ENCODE peak calls at places on chromosome 15, in six cellular contexts. B is sciatic nerve, F is ovary, N is NCI-H2107, Q is activated T-helper 1 cell treated with Interleukin-2 at 50 U/mL for 16 hours, Y is NCI-H748 treated with DMSO at 0.1 percent for 48 hours. T is an unnamed sample.

GRCh38 chr15:39269352-39269751 is 311.5 kb upstream of the THBS1 start:
- DNase-seq in B (no peak), F (no peak), N (no peak), Q (no peak), Y (no peak), T (no peak)

GRCh38 chr15:99435138-99435695 is 130.6 kb upstream of the MEF2A start:
- DNase-seq in B (peak), F (no peak), N (peak), Q (no peak), Y (peak), T (no peak)

GRCh38 chr15:63372753-63373152 is 8.9 kb downstream of the CA12 start:
- DNase-seq in B (peak), F (no peak), N (no peak), Q (no peak), Y (no peak), T (no peak)

GRCh38 chr15:77482570-77482969 is 61.9 kb downstream of the HMG20A start:
- DNase-seq in B (no peak), F (no peak), N (no peak), Q (no peak), Y (no peak), T (no peak)

GRCh38 chr15:66401130-66402021 is 14.7 kb downstream of the MAP2K1 start:
- DNase-seq in B (no peak), F (no peak), N (no peak), Q (no peak), Y (no peak), T (no peak)

GRCh38 chr15:57122080-57122845 is 203.8 kb downstream of the TCF12 start:
- DNase-seq in B (no peak), F (no peak), N (no peak), Q (no peak), Y (no peak), T (no peak)

GRCh38 chr15:76945494-76945893 is 13.9 kb downstream of the RCN2 start:
- DNase-seq in B (no peak), F (no peak), N (no peak), Q (no peak), Y (no peak), T (no peak)

GRCh38 chr15:62601779-62602540 is 436.9 kb upstream of the C2CD4B start:
- DNase-seq in B (no peak), F (no peak), N (no peak), Q (no peak), Y (no peak), T (no peak)

GRCh38 chr15:90097475-90097874 is 4.8 kb downstream of the IDH2 start:
- DNase-seq in B (no peak), F (no peak), N (no peak), Q (no peak), Y (no peak), T (no peak)

GRCh38 chr15:77179541-77179998 is 108.7 kb upstream of the TSPAN3 start:
- DNase-seq in B (no peak), F (no peak), N (no peak), Q (no peak), Y (no peak), T (no peak)

GRCh38 chr15:37900286-37901221 is 33.9 kb upstream of the TMCO5A start:
- DNase-seq in B (no peak), F (no peak), N (no peak), Q (no peak), Y (no peak), T (no peak)

GRCh38 chr15:52120488-52120887 is 7.9 kb upstream of the BCL2L10 start:
- DNase-seq in B (no peak), F (no peak), N (no peak), Q (no peak), Y (no peak), T (no peak)

GRCh38 chr15:96554541-96554940 is 224.0 kb downstream of the NR2F2 start:
- DNase-seq in B (no peak), F (no peak), N (no peak), Q (no peak), Y (no peak), T (no peak)

GRCh38 chr15:63835211-63835568 is 1.4 kb upstream of the HERC1 start:
- DNase-seq in B (no peak), F (no peak), N (no peak), Q (no peak), Y (no peak), T (no peak)

GRCh38 chr15:57012557-57012956 is 94.1 kb downstream of the TCF12 start:
- DNase-seq in B (no peak), F (no peak), N (no peak), Q (no peak), Y (no peak), T (no peak)

GRCh38 chr15:72939855-72940631 is 112.2 kb upstream of the NEO1 start:
- DNase-seq in B (no peak), F (no peak), N (no peak), Q (no peak), Y (no peak), T (no peak)

GRCh38 chr15:38894260-38894948 is 329.8 kb upstream of the RASGRP1 start:
- DNase-seq in B (no peak), F (no peak), N (no peak), Q (no peak), Y (no peak), T (no peak)

GRCh38 chr15:70410371-70410975 is 312.8 kb upstream of the TLE3 start:
- DNase-seq in B (no peak), F (no peak), N (no peak), Q (no peak), Y (no peak), T (no peak)

GRCh38 chr15:91929509-91929908 is 76.0 kb downstream of the SLCO3A1 start:
- DNase-seq in B (no peak), F (no peak), N (no peak), Q (no peak), Y (no peak), T (no peak)

GRCh38 chr15:77040673-77041072 is 30.2 kb downstream of the TSPAN3 start:
- DNase-seq in B (no peak), F (no peak), N (no peak), Q (no peak), Y (no peak), T (no peak)

GRCh38 chr15:88513195-88513594 is 33.3 kb downstream of the DET1 start:
- DNase-seq in B (no peak), F (no peak), N (no peak), Q (no peak), Y (no peak), T (no peak)

GRCh38 chr15:29835301-29835700 is 13.0 kb upstream of the TJP1 start:
- DNase-seq in B (no peak), F (no peak), N (no peak), Q (no peak), Y (no peak), T (no peak)

GRCh38 chr15:88256261-88257230 is at the start of gene NTRK3:
- DNase-seq in B (peak), F (no peak), N (no peak), Q (no peak), Y (no peak), T (no peak)

GRCh38 chr15:84880007-84880406 is 4.5 kb upstream of the SLC28A1 start:
- DNase-seq in B (no peak), F (no peak), N (no peak), Q (no peak), Y (no peak), T (no peak)

GRCh38 chr15:57320543-57321220 is 55.6 kb upstream of the CGNL1 start:
- DNase-seq in B (no peak), F (no peak), N (no peak), Q (no peak), Y (no peak), T (no peak)

GRCh38 chr15:63043391-63044076 is 987 bp downstream of the TPM1 start:
- DNase-seq in B (peak), F (peak), N (no peak), Q (no peak), Y (no peak), T (no peak)

GRCh38 chr15:73082719-73083275 is 30.5 kb downstream of the NEO1 start:
- DNase-seq in B (no peak), F (no peak), N (no peak), Q (no peak), Y (no peak), T (no peak)

GRCh38 chr15:64619880-64620839 is 155.2 kb downstream of the RBPMS2 start:
- DNase-seq in B (no peak), F (no peak), N (no peak), Q (no peak), Y (no peak), T (no peak)

GRCh38 chr15:84631706-84632272 is 22.3 kb downstream of the WDR73 start:
- DNase-seq in B (no peak), F (no peak), N (no peak), Q (no peak), Y (no peak), T (no peak)

GRCh38 chr15:34038404-34039179 is 412 bp downstream of the AVEN start:
- DNase-seq in B (peak), F (peak), N (peak), Q (peak), Y (peak), T (peak)

GRCh38 chr15:67241132-67241855 is 13.2 kb downstream of the AAGAB start:
- DNase-seq in B (no peak), F (no peak), N (no peak), Q (no peak), Y (no peak), T (no peak)

GRCh38 chr15:90006217-90007088 is 5.3 kb downstream of the ZNF710 start:
- DNase-seq in B (no peak), F (no peak), N (no peak), Q (no peak), Y (no peak), T (no peak)

GRCh38 chr15:88995449-88995848 is 82.3 kb upstream of the MFGE8 start:
- DNase-seq in B (no peak), F (no peak), N (no peak), Q (no peak), Y (no peak), T (no peak)

GRCh38 chr15:73078722-73079121 is 26.5 kb downstream of the NEO1 start:
- DNase-seq in B (no peak), F (no peak), N (no peak), Q (no peak), Y (no peak), T (no peak)

GRCh38 chr15:75063338-75063737 is 39.9 kb downstream of the PPCDC start:
- DNase-seq in B (no peak), F (no peak), N (no peak), Q (no peak), Y (no peak), T (peak)

GRCh38 chr15:59166601-59167265 is 39.9 kb upstream of the LDHAL6B start:
- DNase-seq in B (no peak), F (no peak), N (no peak), Q (no peak), Y (no peak), T (no peak)

GRCh38 chr15:58247803-58248503 is 109.8 kb downstream of the AQP9 start:
- DNase-seq in B (peak), F (no peak), N (no peak), Q (no peak), Y (no peak), T (no peak)

GRCh38 chr15:39622660-39623549 is 42.0 kb downstream of the THBS1 start:
- DNase-seq in B (no peak), F (no peak), N (no peak), Q (no peak), Y (no peak), T (no peak)

GRCh38 chr15:22952826-22953579 is 27.2 kb downstream of the CYFIP1 start:
- DNase-seq in B (no peak), F (peak), N (no peak), Q (no peak), Y (no peak), T (no peak)